ENCODE peak calls at places on chromosome 19, in six cellular contexts. Q is CD14-positive monocyte, S is heart right ventricle, P is IMR-90, A is left ventricle myocardium inferior, H is neural crest cell. J is an unnamed sample.

GRCh38 chr19:3365447-3366103 is 808 bp upstream of the NFIC start:
- DNase-seq in Q (no peak), S (peak), P (peak), A (peak), H (no peak), J (no peak)

GRCh38 chr19:43534811-43535761 is 2.1 kb downstream of the ZNF575 start:
- DNase-seq in Q (no peak), S (peak), P (peak), A (peak), H (peak), J (peak)

GRCh38 chr19:17775991-17776803 is 18.7 kb upstream of the B3GNT3 start:
- DNase-seq in Q (no peak), S (no peak), P (peak), A (no peak), H (no peak), J (no peak)

GRCh38 chr19:46618670-46619231 is 6.1 kb downstream of the PTGIR start:
- DNase-seq in Q (peak), S (no peak), P (peak), A (no peak), H (no peak), J (no peak)

GRCh38 chr19:56294557-56294956 is 20.1 kb downstream of the ZSCAN5A start:
- DNase-seq in Q (no peak), S (no peak), P (peak), A (no peak), H (no peak), J (no peak)

GRCh38 chr19:22422220-22422619 is at the start of gene ZNF98:
- DNase-seq in Q (no peak), S (peak), P (no peak), A (peak), H (no peak), J (no peak)

GRCh38 chr19:3479819-3480215 is 508 bp downstream of the SMIM24 start:
- DNase-seq in Q (no peak), S (no peak), P (no peak), A (no peak), H (no peak), J (no peak)

GRCh38 chr19:16325161-16325527 is 518 bp downstream of the KLF2 start:
- DNase-seq in Q (no peak), S (peak), P (no peak), A (peak), H (peak), J (no peak)

GRCh38 chr19:19528721-19529490 is at the start of gene YJEFN3:
- DNase-seq in Q (no peak), S (peak), P (peak), A (no peak), H (no peak), J (no peak)

GRCh38 chr19:29677001-29677781 is 11.9 kb downstream of the PLEKHF1 start:
- DNase-seq in Q (no peak), S (no peak), P (no peak), A (no peak), H (no peak), J (no peak)
- TF ChIP-seq CTCF in Q (no peak), S (no peak), P (no peak), A (no peak), H (no peak), J (peak)

GRCh38 chr19:36113895-36114762 is 546 bp downstream of the POLR2I start:
- DNase-seq in Q (no peak), S (no peak), P (peak), A (no peak), H (no peak), J (no peak)
- TF ChIP-seq CTCF in Q (no peak), S (no peak), P (peak), A (no peak), H (peak), J (peak)

DNA sequence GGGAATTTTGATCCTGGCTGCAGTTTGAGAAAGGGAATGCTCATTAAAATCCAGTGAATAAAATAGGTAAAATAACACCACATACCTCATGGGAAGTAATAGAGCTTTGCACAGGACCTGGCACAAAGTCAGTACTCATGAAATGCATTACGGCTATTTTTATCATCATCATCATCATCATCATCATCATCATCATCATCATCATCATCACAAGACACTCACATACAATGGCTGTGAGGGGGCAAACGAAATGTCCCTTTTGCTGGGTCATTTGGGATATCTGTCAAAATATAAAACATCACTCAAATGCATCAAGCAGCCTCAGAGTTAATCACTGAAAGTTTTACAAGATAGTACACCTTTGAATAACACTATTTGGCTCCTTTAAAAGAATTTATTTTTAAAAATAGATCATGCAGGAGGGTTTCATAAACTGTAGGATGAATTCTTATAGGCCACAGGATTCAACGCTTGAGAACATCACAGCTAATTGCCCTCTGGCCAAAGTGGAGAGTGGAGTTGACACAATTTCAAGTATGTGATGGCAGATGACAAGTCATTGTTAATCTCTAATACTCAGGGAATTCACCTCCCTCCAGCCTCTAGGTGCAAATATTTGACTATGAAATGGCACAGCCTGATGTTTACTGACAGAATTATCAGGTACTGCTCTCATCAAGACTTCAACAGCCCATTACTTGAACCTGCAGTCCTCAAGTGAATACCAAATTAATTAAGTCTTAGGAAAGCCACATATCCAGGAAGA is 14.2 kb upstream of the ZNF599 start:
- DNase-seq in Q (no peak), S (no peak), P (no peak), A (no peak), H (no peak), J (no peak)
- TF ChIP-seq CTCF in Q (no peak), S (no peak), P (no peak), A (no peak), H (no peak), J (no peak)

GRCh38 chr19:5997371-5997770 is 19.4 kb upstream of the RANBP3 start:
- DNase-seq in Q (no peak), S (no peak), P (no peak), A (no peak), H (no peak), J (no peak)
- TF ChIP-seq CTCF in Q (no peak), S (no peak), P (no peak), A (no peak), H (peak), J (peak)

J was measured in type B pancreatic cell.